ENCODE peak calls at places on chromosomes 1 and 21, in four cellular contexts. X, N, Q and O are unnamed samples.

GRCh38 chr1:95806171-95806570 is 572.2 kb downstream of the RWDD3 start:
- DNase-seq in Q (no peak), X (no peak), N (no peak), O (no peak)

GRCh38 chr1:52913537-52913936 is 8.0 kb downstream of the ECHDC2 start:
- DNase-seq in N (no peak), X (no peak), Q (no peak), O (no peak)

GRCh38 chr1:172654535-172654934 is 4.4 kb upstream of the FASLG start:
- DNase-seq in X (no peak), N (no peak), Q (no peak), O (no peak)

GRCh38 chr1:185531838-185532237 is 202.4 kb upstream of the HMCN1 start:
- DNase-seq in Q (no peak), X (no peak), N (no peak), O (no peak)

GRCh38 chr1:115300087-115300856 is 37.8 kb downstream of the NGF start:
- DNase-seq in N (no peak), Q (no peak), X (no peak), O (no peak)

GRCh38 chr1:64484651-64485050 is 14.7 kb downstream of the CACHD1 start:
- DNase-seq in N (no peak), X (no peak), Q (no peak), O (no peak)

GRCh38 chr1:247536340-247536739 is at the start of gene OR2C3:
- DNase-seq in N (no peak), X (no peak), Q (no peak), O (no peak)

GRCh38 chr1:52970149-52970548 is 43.1 kb downstream of the SCP2 start:
- DNase-seq in X (no peak), N (no peak), Q (no peak), O (no peak)

GRCh38 chr1:63732666-63733065 is 41.2 kb upstream of the ROR1 start:
- DNase-seq in X (no peak), N (no peak), Q (no peak), O (no peak)

GRCh38 chr1:236471653-236472052 is 52.1 kb upstream of the LGALS8 start:
- DNase-seq in X (no peak), N (no peak), Q (peak; percentile 4), O (no peak)

GRCh38 chr1:203278885-203279406 is 26.4 kb upstream of the BTG2 start:
- DNase-seq in N (no peak), Q (no peak), X (no peak), O (no peak)

GRCh38 chr1:30879940-30880339 is 28.6 kb downstream of the SDC3 start:
- DNase-seq in Q (no peak), X (no peak), N (no peak), O (no peak)

GRCh38 chr21:17231771-17232170 is 281.1 kb upstream of the CXADR start:
- DNase-seq in N (no peak), X (no peak), Q (no peak), O (no peak)

GRCh38 chr21:34690041-34690792 is 21.4 kb downstream of the CLIC6 start:
- DNase-seq in X (no peak), Q (peak; percentile 66), N (no peak), O (no peak)

GRCh38 chr1:91584309-91584708 is 83.7 kb downstream of the CDC7 start:
- DNase-seq in X (no peak), N (no peak), Q (no peak), O (no peak)

GRCh38 chr1:235866207-235866912 is at the start of gene LYST:
- DNase-seq in N (peak; percentile 83), Q (no peak), X (no peak), O (peak; percentile 47)

GRCh38 chr1:234103198-234103597 is 198.7 kb downstream of the SLC35F3 start:
- DNase-seq in X (no peak), Q (no peak), N (no peak), O (no peak)

GRCh38 chr1:116265931-116266863 is 106.8 kb upstream of the ATP1A1 start:
- DNase-seq in Q (no peak), N (no peak), X (no peak), O (no peak)

GRCh38 chr21:45482899-45483821 is 59.1 kb downstream of the SLC19A1 start:
- DNase-seq in N (no peak), Q (no peak), X (no peak), O (no peak)
- H3K4me3 ChIP-seq in N (peak overlapping the region; percentile 42), Q (no peak overlapping the region), X (no peak overlapping the region), O (no peak overlapping the region)

DNA sequence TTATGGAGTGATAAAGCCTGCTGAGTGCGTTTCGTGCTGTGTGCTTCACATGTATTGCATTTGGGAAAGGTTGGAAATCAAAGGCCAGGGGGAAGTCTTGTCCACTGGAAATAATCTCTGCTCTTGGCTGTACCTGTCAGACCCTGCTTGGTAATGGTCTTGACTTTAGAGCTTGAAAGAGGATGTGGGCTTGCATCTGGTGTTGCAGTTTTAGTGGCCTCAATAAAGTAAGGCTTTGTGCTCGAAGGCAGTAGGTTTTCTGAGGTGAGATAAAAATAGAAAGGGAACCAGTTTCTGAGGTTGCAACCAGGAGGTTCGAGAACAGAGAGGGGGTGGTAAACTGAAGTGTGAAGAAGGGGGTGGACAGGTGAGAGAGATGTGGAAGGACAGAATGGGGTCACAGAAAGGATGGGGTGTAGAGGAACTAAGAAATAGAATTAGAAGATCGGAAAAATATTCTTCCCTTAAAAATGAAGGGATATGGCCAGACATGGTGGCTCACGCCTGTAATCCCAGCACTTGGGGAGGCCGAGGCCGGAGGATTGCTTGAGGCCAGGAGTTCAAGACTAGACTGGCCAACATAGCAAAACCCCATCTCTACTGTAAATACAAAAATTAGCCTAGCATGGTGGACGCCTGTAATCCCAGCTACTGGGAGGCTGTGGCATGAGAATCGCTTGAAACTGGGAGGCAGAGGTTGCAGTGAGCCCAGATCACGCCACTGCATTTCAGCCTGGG is 1.5 kb downstream of the S100PBP start:
- DNase-seq in X (no peak), Q (no peak), N (peak; percentile 51), O (no peak)
- H3K4me3 ChIP-seq in X (peak overlapping the region; percentile 99), Q (peak overlapping the region; percentile 94), N (peak overlapping the region; percentile 93), O (no peak overlapping the region)

GRCh38 chr1:67556297-67556900 is 126.2 kb upstream of the SERBP1 start:
- DNase-seq in X (no peak), Q (no peak), N (no peak), O (no peak)
- H3K4me3 ChIP-seq in X (no peak overlapping the region), Q (no peak overlapping the region), N (no peak overlapping the region), O (no peak overlapping the region)

GRCh38 chr1:151158751-151159251 is 2.4 kb downstream of the TNFAIP8L2 start:
- DNase-seq in Q (no peak), N (no peak), X (no peak), O (no peak)

GRCh38 chr1:151157067-151157531 is 650 bp downstream of the TNFAIP8L2 start:
- DNase-seq in N (peak; percentile 84), Q (no peak), X (no peak), O (no peak)

GRCh38 chr1:151156515-151156819 is at the start of gene TNFAIP8L2:
- DNase-seq in Q (no peak), N (peak; percentile 93), X (no peak), O (peak; percentile 62)

GRCh38 chr1:151159373-151159772 is 2.9 kb downstream of the TNFAIP8L2 start:
- DNase-seq in X (no peak), N (no peak), Q (no peak), O (no peak)

DNA sequence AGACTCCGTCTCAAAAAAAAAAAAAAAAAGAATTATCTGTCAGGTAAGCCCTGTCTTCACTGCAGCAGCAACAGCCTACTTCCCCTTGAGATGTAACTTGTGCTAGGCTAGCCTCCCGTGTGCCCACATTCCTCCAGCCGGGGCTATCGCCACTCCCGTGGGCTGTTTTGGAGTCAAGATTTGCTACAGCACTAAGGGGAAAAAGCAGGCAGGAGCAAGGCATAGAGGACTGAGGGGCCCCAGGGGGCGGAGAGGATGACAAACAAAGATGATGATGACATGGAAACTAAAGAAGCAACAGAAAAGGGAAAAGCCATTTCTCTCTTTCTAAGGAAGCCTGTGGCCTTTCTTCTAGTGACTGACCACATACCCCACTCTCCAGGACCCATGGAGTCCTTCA is 1.9 kb downstream of the TNFAIP8L2 start:
- DNase-seq in X (no peak), Q (no peak), N (no peak), O (no peak)
- H3K4me3 ChIP-seq in X (no peak overlapping the region), Q (no peak overlapping the region), N (no peak overlapping the region), O (no peak overlapping the region)

GRCh38 chr1:26474824-26475223 is 2.6 kb downstream of the HMGN2 start:
- DNase-seq in Q (no peak), X (no peak), N (peak; percentile 35), O (no peak)
- H3K4me3 ChIP-seq in Q (no peak overlapping the region), X (no peak overlapping the region), N (no peak overlapping the region), O (no peak overlapping the region)

GRCh38 chr1:40876436-40876761 is 14.2 kb upstream of the CITED4 start:
- DNase-seq in N (no peak), X (no peak), Q (no peak), O (no peak)

GRCh38 chr1:40876891-40877290 is 14.7 kb upstream of the CITED4 start:
- DNase-seq in X (no peak), Q (no peak), N (no peak), O (no peak)

GRCh38 chr1:40872266-40872665 is 10.1 kb upstream of the CITED4 start:
- DNase-seq in N (no peak), X (no peak), Q (no peak), O (no peak)

GRCh38 chr1:40877681-40878080 is 15.5 kb upstream of the CITED4 start:
- DNase-seq in N (peak; percentile 53), Q (no peak), X (peak; percentile 80), O (peak; percentile 39)

DNA sequence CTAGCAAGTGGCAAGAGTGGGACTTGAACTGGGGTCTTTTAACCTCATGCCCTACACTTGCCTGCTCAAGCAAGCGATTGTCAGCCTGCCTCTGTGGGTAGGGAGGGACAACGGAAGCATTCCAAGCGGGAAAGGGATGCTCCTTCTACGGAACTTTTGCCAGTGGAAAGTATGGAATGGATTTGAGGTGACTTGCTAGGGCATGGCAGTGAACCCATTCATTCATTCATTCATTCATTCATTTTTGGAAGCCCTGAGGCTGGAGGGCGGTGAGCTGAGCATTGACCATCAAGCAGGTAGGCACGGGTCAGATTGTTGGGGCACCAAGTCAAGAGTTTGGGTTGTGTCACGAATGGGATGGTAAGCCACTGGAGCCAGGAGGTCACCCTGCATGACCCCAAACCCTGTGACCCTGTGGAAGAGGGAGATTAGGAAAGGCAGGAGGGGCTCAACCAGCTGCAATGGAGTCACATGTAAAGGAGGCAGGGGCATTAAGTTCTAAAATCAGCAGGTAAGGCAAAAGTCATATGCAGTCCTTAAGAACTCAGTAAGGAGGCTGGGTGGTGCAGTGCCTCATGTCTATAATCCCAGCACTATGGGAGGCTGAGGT is 11.8 kb upstream of the CITED4 start:
- DNase-seq in N (no peak), Q (no peak), X (no peak), O (no peak)
- H3K4me3 ChIP-seq in N (no peak overlapping the region), Q (no peak overlapping the region), X (no peak overlapping the region), O (no peak overlapping the region)

GRCh38 chr1:160169553-160170399 is 18.4 kb downstream of the ATP1A4 start:
- DNase-seq in N (no peak), X (no peak), Q (no peak), O (no peak)
- H3K4me3 ChIP-seq in N (no peak overlapping the region), X (no peak overlapping the region), Q (no peak overlapping the region), O (no peak overlapping the region)